ENCODE peak calls at places on chromosomes 11 and 22, in six cellular contexts. V, K, F, O, D and L are unnamed samples.

GRCh38 chr11:96338910-96339703 is 3.9 kb downstream of the MAML2 start:
- DNase-seq in V (peak; percentile 48), K (peak; percentile 46), F (peak; percentile 90), O (peak; percentile 54), D (peak; percentile 73), L (peak; percentile 71)

GRCh38 chr22:35630387-35630793 is 13.3 kb upstream of the MB start:
- DNase-seq in V (no peak), K (no peak), F (peak; percentile 56), O (no peak), D (peak; percentile 33), L (no peak)

GRCh38 chr11:28089378-28089777 is 18.6 kb downstream of the KIF18A start:
- DNase-seq in V (no peak), K (no peak), F (peak; percentile 46), O (no peak), D (peak; percentile 74), L (no peak)

GRCh38 chr11:70612459-70613141 is 214.3 kb downstream of the CTTN start:
- DNase-seq in V (no peak), K (no peak), F (no peak), O (no peak), D (no peak), L (no peak)

GRCh38 chr22:19644314-19645223 is 69.7 kb upstream of the SEPTIN5 start:
- DNase-seq in V (no peak), K (no peak), F (no peak), O (no peak), D (peak; percentile 14), L (no peak)

GRCh38 chr22:29306830-29307657 is 594 bp downstream of the GAS2L1 start:
- DNase-seq in V (peak; percentile 86), K (peak; percentile 81), F (peak; percentile 36), O (peak; percentile 71), D (peak; percentile 70), L (no peak)

GRCh38 chr11:120547871-120548681 is 36.5 kb downstream of the GRIK4 start:
- DNase-seq in V (peak; percentile 71), K (peak; percentile 98), F (peak; percentile 81), O (peak; percentile 91), D (peak; percentile 98), L (no peak)

GRCh38 chr11:129291556-129291955 is 84.1 kb upstream of the BARX2 start:
- DNase-seq in V (no peak), K (no peak), F (no peak), O (no peak), D (no peak), L (no peak)

GRCh38 chr11:64834723-64835615 is 9.5 kb downstream of the CDC42BPG start:
- DNase-seq in V (no peak), K (peak; percentile 80), F (peak; percentile 75), O (no peak), D (no peak), L (no peak)

GRCh38 chr11:59891781-59892181 is 13.2 kb downstream of the OOSP3 start:
- DNase-seq in V (no peak), K (no peak), F (no peak), O (no peak), D (no peak), L (no peak)

GRCh38 chr11:77299528-77299993 is 1.9 kb downstream of the GDPD4 start:
- DNase-seq in V (no peak), K (peak; percentile 6), F (peak; percentile 99), O (no peak), D (no peak), L (no peak)

GRCh38 chr11:120198403-120198786 is 12.4 kb upstream of the OAF start:
- DNase-seq in V (no peak), K (no peak), F (no peak), O (no peak), D (no peak), L (no peak)

GRCh38 chr11:113907681-113908080 is 3.1 kb downstream of the HTR3B start:
- DNase-seq in V (no peak), K (no peak), F (no peak), O (no peak), D (no peak), L (no peak)

GRCh38 chr11:126411971-126412381 is 56.5 kb downstream of the ST3GAL4 start:
- DNase-seq in V (no peak), K (no peak), F (no peak), O (no peak), D (no peak), L (no peak)
- TF ChIP-seq CTCF in V (no peak), K (no peak), F (no peak), O (no peak), D (peak; percentile 30), L (no peak)

GRCh38 chr11:803467-803742 is 1.6 kb downstream of the PIDD1 start:
- DNase-seq in V (no peak), K (no peak), F (no peak), O (no peak), D (no peak), L (no peak)

GRCh38 chr11:802693-803466 is 2.2 kb downstream of the PIDD1 start:
- DNase-seq in V (no peak), K (no peak), F (no peak), O (no peak), D (no peak), L (no peak)

GRCh38 chr11:803770-804598 is 1.0 kb downstream of the PIDD1 start:
- DNase-seq in V (no peak), K (no peak), F (peak; percentile 65), O (no peak), D (no peak), L (no peak)

GRCh38 chr11:802018-802617 is 2.9 kb downstream of the PIDD1 start:
- DNase-seq in V (no peak), K (no peak), F (no peak), O (no peak), D (no peak), L (no peak)

DNA sequence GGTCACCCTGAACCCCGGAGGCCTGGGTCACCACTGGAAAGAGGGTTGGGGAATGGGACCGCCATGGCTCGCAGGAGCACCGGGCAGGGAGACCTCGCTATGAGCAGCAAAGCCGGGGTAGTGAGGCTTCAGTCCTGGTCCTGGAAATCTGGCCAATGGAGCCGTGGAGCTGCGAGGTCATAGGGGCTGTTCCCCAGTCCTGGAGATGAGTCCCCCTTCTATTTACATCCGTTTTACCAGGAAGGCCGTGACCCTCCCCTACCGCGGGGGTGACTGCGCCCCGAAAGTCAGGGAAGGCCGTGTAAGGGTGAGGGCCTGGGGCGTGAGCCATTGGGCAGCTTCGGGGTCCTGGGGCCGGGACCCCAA is 449 bp downstream of the PIDD1 start:
- DNase-seq in V (no peak), K (no peak), F (no peak), O (no peak), D (no peak), L (no peak)
- H3K4me3 ChIP-seq in V (peak overlapping the region; percentile 67), K (peak overlapping the region; percentile 26), F (peak overlapping the region; percentile 58), O (peak overlapping the region; percentile 59), D (peak overlapping the region; percentile 54), L (peak overlapping the region; percentile 64)

DNA sequence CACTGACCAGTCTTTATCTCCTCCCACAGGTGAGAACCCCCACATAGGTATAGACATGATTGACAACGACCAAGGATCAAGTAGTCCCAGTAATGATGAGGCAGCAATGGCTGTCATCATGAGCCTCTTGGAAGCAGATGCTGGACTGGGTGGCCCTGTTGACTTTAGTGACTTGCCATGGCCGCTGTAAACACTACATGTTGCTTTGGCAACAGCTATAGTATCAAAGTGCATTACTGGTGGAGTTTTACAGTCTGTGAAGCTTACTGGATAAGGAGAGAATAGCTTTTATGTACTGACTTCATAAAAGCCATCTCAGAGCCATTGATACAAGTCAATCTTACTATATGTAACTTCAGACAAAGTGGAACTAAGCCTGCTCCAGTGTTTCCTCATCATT is 76.5 kb downstream of the BTBD10 start:
- DNase-seq in V (peak; percentile 73), K (no peak), F (no peak), O (no peak), D (no peak), L (no peak)
- H3K36me3 ChIP-seq in V (no peaks in the 10 kb centered on the region), K (no peaks in the 10 kb centered on the region), F (peaks cover 4% of the 10 kb centered on the region), O (peaks cover 9% of the 10 kb centered on the region), D (peaks cover 6% of the 10 kb centered on the region), L (peaks cover 10% of the 10 kb centered on the region)

GRCh38 chr11:124899376-124900145 is 1.9 kb upstream of the ROBO4 start:
- DNase-seq in V (no peak), K (no peak), F (no peak), O (peak; percentile 56), D (no peak), L (no peak)
- TF ChIP-seq CTCF in V (no peak), K (no peak), F (no peak), O (peak; percentile 40), D (no peak), L (no peak)